ENCODE peak calls at places on chromosomes 5 and 9, in six cellular contexts. M, P, K, I, Z and W are unnamed samples.

GRCh38 chr9:112631313-112631712 is 86.6 kb downstream of the INIP start:
- DNase-seq in I (no peak), M (no peak), Z (no peak), P (no peak), K (no peak), W (no peak)

GRCh38 chr9:128774804-128775203 is 3.1 kb upstream of the ZER1 start:
- DNase-seq in K (no peak), P (no peak), I (no peak), Z (no peak), M (no peak), W (no peak)

GRCh38 chr5:133041157-133041784 is 10.5 kb upstream of the HSPA4 start:
- DNase-seq in K (no peak), M (no peak), Z (no peak), P (no peak), I (no peak), W (no peak)

GRCh38 chr5:65461490-65461889 is 20.2 kb downstream of the ADAMTS6 start:
- DNase-seq in M (no peak), Z (no peak), P (no peak), I (no peak), K (no peak), W (no peak)

GRCh38 chr9:137351781-137352501 is 49.9 kb upstream of the NRARP start:
- DNase-seq in M (no peak), K (no peak), Z (no peak), I (no peak), P (no peak), W (no peak)

GRCh38 chr9:74304598-74304997 is 192.5 kb upstream of the RORB start:
- DNase-seq in M (no peak), K (no peak), I (peak; percentile 53), Z (no peak), P (no peak), W (no peak)

GRCh38 chr5:174529925-174530681 is 194.3 kb upstream of the MSX2 start:
- DNase-seq in I (no peak), M (no peak), P (no peak), Z (no peak), K (no peak), W (no peak)

GRCh38 chr9:70488098-70488792 is 73.8 kb upstream of the KLF9 start:
- DNase-seq in K (no peak), I (no peak), P (no peak), Z (no peak), M (no peak), W (no peak)

GRCh38 chr9:92184041-92184564 is 68.9 kb upstream of the SPTLC1 start:
- DNase-seq in K (no peak), I (no peak), M (no peak), Z (no peak), P (no peak), W (no peak)

GRCh38 chr5:127136908-127137307 is 63.6 kb upstream of the C5orf63 start:
- DNase-seq in K (no peak), Z (no peak), M (no peak), P (no peak), I (no peak), W (no peak)

GRCh38 chr5:95808686-95809413 is 13.7 kb downstream of the GLRX start:
- DNase-seq in Z (peak; percentile 95), P (no peak), M (peak; percentile 90), K (no peak), I (no peak), W (peak; percentile 82)

GRCh38 chr9:91193658-91194391 is 167.9 kb downstream of the AUH start:
- DNase-seq in M (peak; percentile 88), I (peak; percentile 90), K (peak; percentile 94), Z (peak; percentile 94), P (peak; percentile 76), W (peak; percentile 91)

GRCh38 chr9:108565651-108566378 is 290.0 kb downstream of the ACTL7B start:
- DNase-seq in Z (peak; percentile 72), M (no peak), I (peak; percentile 94), K (peak; percentile 75), P (no peak), W (peak; percentile 59)

GRCh38 chr9:86098793-86099694 is at the start of gene GOLM1:
- DNase-seq in P (no peak), Z (peak; percentile 73), K (peak; percentile 58), M (peak; percentile 66), I (peak; percentile 81), W (peak; percentile 61)

DNA sequence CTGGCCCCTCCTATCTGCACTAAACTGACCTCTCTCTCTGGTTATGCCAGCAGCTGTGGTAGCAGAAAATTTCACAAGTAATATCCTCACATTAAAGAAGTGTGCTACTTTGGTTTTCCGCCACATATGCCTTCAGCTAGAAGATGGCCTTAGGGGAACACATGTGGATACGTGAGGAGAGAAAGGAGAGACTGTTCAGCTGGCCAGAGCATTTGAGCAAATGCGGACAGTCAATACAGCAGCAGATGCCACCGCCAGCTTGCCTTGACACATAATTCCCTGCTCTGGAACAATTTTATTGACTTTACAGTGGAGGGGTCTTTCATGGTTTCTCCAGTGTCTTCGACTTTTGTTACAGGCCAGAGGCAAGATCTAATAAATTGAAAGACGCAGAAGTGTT is 434.6 kb downstream of the TAF11L14 start:
- DNase-seq in M (no peak), Z (no peak), P (no peak), K (no peak), I (no peak), W (no peak)
- H3K4me1 ChIP-seq in M (no peaks in the 10 kb centered on the region), Z (no peaks in the 10 kb centered on the region), P (no peaks in the 10 kb centered on the region), K (no peaks in the 10 kb centered on the region), I (no peaks in the 10 kb centered on the region), W (no peaks in the 10 kb centered on the region)

GRCh38 chr5:140555747-140556312 is 1.4 kb downstream of the SRA1 start:
- DNase-seq in K (no peak), M (no peak), P (no peak), Z (no peak), I (no peak), W (no peak)
- TF ChIP-seq POLR2AphosphoS5 in K (no peak), M (no peak), P (no peak), Z (no peak), I (no peak), W (no peak)

GRCh38 chr5:163887854-163888253 is 382.4 kb downstream of the MAT2B start:
- DNase-seq in I (no peak), K (no peak), P (no peak), M (no peak), Z (no peak), W (no peak)

GRCh38 chr5:163889369-163889768 is 383.9 kb downstream of the MAT2B start:
- DNase-seq in P (no peak), I (no peak), K (no peak), M (no peak), Z (no peak), W (no peak)

GRCh38 chr5:163893301-163893700 is 387.9 kb downstream of the MAT2B start:
- DNase-seq in P (no peak), K (no peak), I (no peak), M (no peak), Z (no peak), W (no peak)

GRCh38 chr5:163888366-163888765 is 382.9 kb downstream of the MAT2B start:
- DNase-seq in Z (no peak), P (no peak), I (no peak), K (no peak), M (no peak), W (no peak)

DNA sequence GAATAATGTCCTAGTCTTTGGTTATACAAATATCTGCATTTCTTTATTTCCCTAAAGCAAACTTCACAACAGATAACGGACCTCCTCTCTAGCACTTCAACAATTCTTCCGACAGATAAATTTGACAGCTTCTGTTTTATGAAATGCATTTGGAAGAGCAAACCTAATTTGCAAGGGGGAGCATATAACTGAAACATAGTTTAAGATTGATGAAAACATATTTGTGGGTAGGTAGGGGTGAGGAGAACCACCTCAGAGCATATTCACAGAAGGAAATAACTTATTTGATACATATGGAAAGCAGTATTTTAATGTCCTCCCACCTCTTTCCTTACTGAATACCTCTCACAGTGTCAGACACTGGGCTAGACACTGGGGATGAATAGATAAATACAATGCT is 384.8 kb downstream of the MAT2B start:
- DNase-seq in Z (no peak), K (no peak), I (no peak), M (no peak), P (no peak), W (no peak)
- H3K27ac ChIP-seq in Z (no peak overlapping the region), K (no peak overlapping the region), I (no peak overlapping the region), M (no peak overlapping the region), P (no peak overlapping the region), W (no peak overlapping the region)

GRCh38 chr5:1009359-1010180 is 968 bp downstream of the NKD2 start:
- DNase-seq in P (peak; percentile 39), I (no peak), Z (peak; percentile 61), K (no peak), M (peak; percentile 62), W (no peak)

GRCh38 chr5:1010641-1011046 is 2.0 kb downstream of the NKD2 start:
- DNase-seq in Z (peak; percentile 61), I (peak; percentile 34), M (peak; percentile 51), K (no peak), P (peak; percentile 28), W (no peak)

GRCh38 chr5:1008451-1009358 is at the start of gene NKD2:
- DNase-seq in P (peak; percentile 48), M (peak; percentile 71), I (peak; percentile 69), K (peak; percentile 10), Z (peak; percentile 67), W (peak; percentile 10)

GRCh38 chr5:1011226-1011631 is 2.6 kb downstream of the NKD2 start:
- DNase-seq in I (peak; percentile 88), K (no peak), M (peak; percentile 55), Z (peak; percentile 58), P (peak; percentile 54), W (peak; percentile 36)

GRCh38 chr5:1010181-1010510 is 1.5 kb downstream of the NKD2 start:
- DNase-seq in P (no peak), K (no peak), I (no peak), Z (peak; percentile 58), M (no peak), W (no peak)
- H3K4me1 ChIP-seq in P (peaks cover 14% of the 10 kb centered on the region), K (no peaks in the 10 kb centered on the region), I (peaks cover 8% of the 10 kb centered on the region), Z (peaks cover 27% of the 10 kb centered on the region), M (peaks cover 32% of the 10 kb centered on the region), W (peaks cover 22% of the 10 kb centered on the region)

GRCh38 chr5:14235872-14236271 is 92.7 kb downstream of the TRIO start:
- DNase-seq in Z (no peak), M (no peak), I (no peak), K (no peak), P (no peak), W (no peak)
- TF ChIP-seq POLR2AphosphoS5 in Z (no peak), M (no peak), I (no peak), K (no peak), P (no peak), W (no peak)

GRCh38 chr9:97794666-97795065 is 58.4 kb upstream of the FOXE1 start:
- DNase-seq in M (no peak), Z (no peak), K (no peak), P (no peak), I (no peak), W (no peak)

GRCh38 chr9:97787551-97787950 is 65.5 kb upstream of the FOXE1 start:
- DNase-seq in K (no peak), I (no peak), M (no peak), Z (no peak), P (no peak), W (no peak)

GRCh38 chr9:97788763-97789663 is 64.0 kb upstream of the FOXE1 start:
- DNase-seq in I (no peak), P (no peak), K (no peak), M (no peak), Z (no peak), W (no peak)

GRCh38 chr9:97790542-97790941 is 62.5 kb upstream of the FOXE1 start:
- DNase-seq in I (no peak), K (no peak), P (no peak), M (no peak), Z (no peak), W (no peak)

GRCh38 chr9:97793067-97793466 is 60.0 kb upstream of the FOXE1 start:
- DNase-seq in Z (no peak), M (no peak), K (no peak), P (no peak), I (no peak), W (no peak)
- H3K27ac ChIP-seq in Z (no peak overlapping the region), M (no peak overlapping the region), K (no peak overlapping the region), P (no peak overlapping the region), I (no peak overlapping the region), W (no peak overlapping the region)